ENCODE peak calls at places on chromosomes 13 and 19, in seven cellular contexts. H is CD8-positive, alpha-beta T cell; V is RWPE2; E is fibroblast of lung; W is AG04450; I is heart right ventricle; R is adrenal gland. K is an unnamed sample.

GRCh38 chr13:69579351-69579750 is 528.3 kb upstream of the ATXN8OS start:
- DNase-seq in W (no peak), I (no peak), H (no peak), R (no peak), V (no peak), E (no peak), K (peak; percentile 5)

GRCh38 chr13:32581177-32581786 is 5.0 kb upstream of the PDS5B start:
- DNase-seq in V (no peak), R (no peak), W (no peak), E (peak; percentile 11), H (no peak), I (no peak), K (peak; percentile 40)

GRCh38 chr19:9865732-9866627 is 30.9 kb downstream of the PIN1 start:
- DNase-seq in V (no peak), H (peak; percentile 39), W (no peak), I (no peak), R (no peak), E (no peak), K (no peak)

GRCh38 chr13:87777395-87777794 is 106.2 kb downstream of the SLITRK5 start:
- DNase-seq in R (no peak), I (no peak), V (no peak), E (peak; percentile 1), W (no peak), H (no peak), K (peak; percentile 34)

GRCh38 chr13:34107814-34108213 is 289.9 kb downstream of the RFC3 start:
- DNase-seq in I (no peak), E (peak; percentile 47), V (no peak), H (no peak), W (no peak), R (no peak), K (peak; percentile 12)

GRCh38 chr19:51821921-51822716 is 27.2 kb downstream of the FPR3 start:
- DNase-seq in E (no peak), R (no peak), I (no peak), H (no peak), W (no peak), V (no peak), K (no peak)

GRCh38 chr19:51124729-51125128 is at the start of gene SIGLEC9:
- DNase-seq in W (no peak), H (no peak), R (peak; percentile 77), I (peak; percentile 61), E (no peak), V (no peak), K (no peak)

GRCh38 chr13:103081435-103081834 is 15.2 kb upstream of the SLC10A2 start:
- DNase-seq in R (no peak), I (no peak), V (no peak), E (no peak), H (no peak), W (no peak), K (no peak)

GRCh38 chr13:79936368-79937136 is 404.4 kb downstream of the SPRY2 start:
- DNase-seq in H (no peak), R (no peak), W (peak; percentile 97), E (peak; percentile 100), V (peak; percentile 58), I (no peak), K (peak; percentile 100)

GRCh38 chr13:59834801-59835200 is 328.9 kb downstream of the DIAPH3 start:
- DNase-seq in H (no peak), W (no peak), R (no peak), V (no peak), E (peak; percentile 90), I (no peak), K (peak; percentile 71)

GRCh38 chr13:62482351-62482750 is 1066.7 kb upstream of the PCDH20 start:
- DNase-seq in V (no peak), W (no peak), I (no peak), H (no peak), E (peak; percentile 18), R (no peak), K (peak; percentile 7)

DNA sequence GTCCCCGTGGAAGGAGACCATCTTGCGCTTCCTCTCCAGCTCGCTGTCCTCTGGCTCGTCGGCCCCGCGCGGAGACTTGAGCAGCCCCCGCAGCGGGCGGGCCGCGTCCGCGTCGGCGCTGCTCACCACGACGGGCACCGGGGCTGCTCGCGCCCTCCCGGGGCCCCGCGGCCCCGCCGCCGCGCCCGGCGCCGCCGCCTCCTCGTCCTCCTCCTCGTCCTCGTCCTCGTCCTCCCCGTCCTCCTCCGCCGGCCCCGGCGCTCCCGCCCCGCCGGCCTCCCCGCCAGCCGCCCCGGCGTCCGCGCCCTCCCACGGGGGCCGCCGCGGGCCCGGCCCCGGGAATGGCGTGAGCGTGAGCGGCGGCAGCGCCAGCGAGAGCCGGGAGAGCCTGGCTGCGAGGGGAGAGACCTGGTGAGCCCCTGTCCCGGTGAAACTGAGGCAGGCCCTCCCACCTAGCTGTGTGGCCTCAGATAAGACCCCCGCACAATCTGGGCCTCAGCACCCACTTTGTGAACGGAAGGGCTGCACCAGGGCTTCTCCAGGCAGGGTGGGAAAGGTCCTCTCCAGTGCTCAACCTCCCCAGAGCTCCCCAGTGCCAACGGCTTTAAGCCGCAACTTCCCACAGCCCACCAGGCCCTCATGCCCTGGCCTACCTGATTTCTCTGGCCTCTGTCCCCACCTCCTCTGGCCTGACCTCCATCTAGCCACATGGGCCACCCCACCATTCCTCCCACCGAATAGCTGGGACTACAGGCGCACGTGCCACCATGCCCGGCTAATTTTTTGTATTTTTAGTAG is 17.7 kb downstream of the LMTK3 start:
- DNase-seq in H (no peak), V (no peak), R (no peak), I (no peak), W (no peak), E (no peak), K (no peak)
- H3K4me3 ChIP-seq in H (peak overlapping the region; percentile 58), V (peak overlapping the region; percentile 61), R (peak overlapping the region; percentile 40), I (peak overlapping the region; percentile 57), W (peak overlapping the region; percentile 69), E (peak overlapping the region; percentile 54), K (peak overlapping the region; percentile 54)

GRCh38 chr13:36453518-36453917 is 21.2 kb downstream of the CCNA1 start:
- DNase-seq in V (no peak), I (no peak), E (peak; percentile 20), R (no peak), W (no peak), H (no peak), K (peak; percentile 32)
- TF ChIP-seq CTCF in V (peak; percentile 40), I (peak; percentile 53), E (peak; percentile 11), R (peak; percentile 8), W (peak; percentile 19), H (no peak), K (peak; percentile 47)

DNA sequence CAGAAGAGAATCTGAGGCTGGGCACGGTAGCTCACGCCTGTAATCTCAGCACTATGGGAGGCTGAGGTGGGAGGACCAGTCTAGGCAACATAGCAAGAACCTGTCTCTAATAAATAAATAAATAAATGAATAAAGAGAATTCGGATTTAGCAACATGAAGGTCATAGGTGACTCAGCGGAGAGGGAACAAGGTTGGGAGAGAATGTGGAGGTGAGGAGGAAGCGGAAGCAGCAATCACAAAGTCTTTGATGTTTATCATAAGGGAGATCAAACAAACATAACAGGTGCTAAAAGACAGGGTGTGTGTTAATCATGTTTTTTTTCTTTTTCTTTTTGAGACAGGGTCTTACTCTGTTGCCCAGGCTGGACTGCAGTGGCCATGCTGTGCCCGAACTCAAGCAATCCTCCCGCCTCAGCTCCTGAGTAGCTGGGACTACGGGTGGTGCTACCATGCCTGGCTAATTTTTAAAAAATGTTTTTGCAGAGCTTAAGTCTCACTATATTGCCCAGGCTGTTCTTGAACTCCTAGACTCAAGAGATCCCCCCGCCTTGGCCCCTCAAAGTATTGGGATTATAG is 16.3 kb downstream of the PBX4 start:
- DNase-seq in I (no peak), R (no peak), H (no peak), V (no peak), E (no peak), W (no peak), K (no peak)
- H3K4me3 ChIP-seq in I (no peak overlapping the region), R (no peak overlapping the region), H (no peak overlapping the region), V (no peak overlapping the region), E (no peak overlapping the region), W (no peak overlapping the region), K (no peak overlapping the region)

GRCh38 chr13:24921003-24921402 is 157.0 kb downstream of the RNF17 start:
- DNase-seq in W (no peak), H (no peak), V (no peak), I (no peak), R (no peak), E (no peak), K (no peak)

GRCh38 chr13:24923305-24923640 is 159.3 kb downstream of the RNF17 start:
- DNase-seq in I (no peak), E (peak; percentile 88), V (no peak), W (peak; percentile 47), R (peak; percentile 16), H (no peak), K (peak; percentile 88)

GRCh38 chr13:24921881-24922280 is 157.9 kb downstream of the RNF17 start:
- DNase-seq in W (no peak), R (no peak), V (no peak), I (no peak), E (no peak), H (no peak), K (no peak)

GRCh38 chr13:24925318-24926231 is 161.6 kb downstream of the RNF17 start:
- DNase-seq in H (no peak), E (no peak), I (no peak), V (no peak), R (no peak), W (no peak), K (no peak)

DNA sequence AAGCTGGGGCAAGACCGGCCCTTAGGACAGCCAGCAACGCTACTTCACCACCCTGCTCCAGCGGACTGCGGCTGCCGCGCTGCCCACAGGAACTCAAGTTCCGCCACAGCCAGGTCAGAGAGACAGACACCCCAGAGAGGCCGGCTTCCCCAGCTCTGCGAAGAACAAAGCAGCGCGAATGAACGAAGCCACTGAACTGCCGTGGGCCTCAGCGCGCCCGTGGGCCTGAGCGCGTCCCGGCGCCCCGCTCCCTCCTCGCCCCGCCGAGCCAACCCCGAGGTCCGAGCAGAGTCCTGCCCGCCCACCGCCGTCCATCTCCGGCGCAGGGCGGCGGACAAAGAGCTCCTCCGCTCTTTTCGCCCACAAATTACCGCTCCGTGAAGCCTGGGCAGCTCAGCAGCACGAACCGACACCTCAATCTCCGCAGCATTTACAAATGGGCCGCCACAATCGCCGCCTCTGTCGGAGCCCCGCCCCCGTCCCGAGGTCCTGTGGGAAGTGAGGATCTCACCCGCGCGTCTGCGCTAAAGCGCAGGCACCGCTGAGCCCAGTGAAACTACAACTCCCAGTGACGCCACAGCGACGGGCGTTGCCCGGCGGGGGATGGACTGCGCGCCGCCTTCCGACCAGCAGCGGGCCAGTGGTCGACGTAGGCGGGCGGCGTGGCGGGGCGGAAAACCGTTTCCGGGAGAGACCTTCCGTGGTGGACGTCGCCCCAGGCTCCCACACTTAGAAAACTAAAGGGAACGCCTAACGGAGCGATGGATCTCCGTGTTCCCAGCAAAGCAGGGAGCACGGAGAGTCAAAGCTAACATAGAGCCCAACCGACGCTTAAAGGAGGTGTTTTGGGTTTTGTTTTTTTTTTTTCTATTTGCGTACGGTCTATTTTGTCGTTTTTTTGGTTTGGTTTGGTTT is 158.7 kb downstream of the RNF17 start:
- DNase-seq in E (peak; percentile 98), R (peak; percentile 98), I (peak; percentile 98), H (peak; percentile 90), V (peak; percentile 94), W (peak; percentile 93), K (peak; percentile 99)
- TF ChIP-seq CTCF in E (no peak), R (no peak), I (no peak), H (no peak), V (no peak), W (no peak), K (no peak)

DNA sequence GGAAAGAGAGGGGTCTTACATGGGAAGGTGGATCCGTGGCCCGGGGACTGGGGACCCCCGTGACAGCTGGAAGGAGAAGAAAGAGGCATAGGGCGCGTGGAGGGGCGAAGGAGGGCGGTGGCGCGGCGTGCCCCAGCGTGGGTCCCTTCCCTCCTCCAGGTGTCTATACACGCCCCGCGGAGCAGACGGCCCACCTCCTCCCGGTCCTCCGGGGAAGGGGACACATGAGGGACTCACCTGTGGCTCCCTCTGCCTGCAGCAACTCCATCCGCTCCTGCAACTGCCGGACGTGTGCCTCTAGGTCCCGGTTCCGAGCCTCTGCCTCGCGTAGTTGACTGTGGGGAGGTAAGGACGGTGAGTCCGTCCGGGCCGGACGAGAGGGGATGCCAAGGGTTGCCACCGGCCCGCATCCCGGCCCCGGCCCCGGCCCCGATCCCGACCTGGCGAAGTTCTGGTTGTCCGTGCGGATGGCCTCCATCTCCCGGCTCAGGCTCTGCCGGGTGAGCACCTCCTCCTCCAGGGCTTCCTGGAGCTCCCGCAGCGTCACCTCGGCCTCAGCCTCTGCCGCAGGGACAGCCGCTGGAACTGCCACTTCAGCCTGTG is 2.4 kb upstream of the SIX5 start:
- DNase-seq in V (no peak), I (peak; percentile 31), H (no peak), W (no peak), R (peak; percentile 51), E (no peak), K (no peak)
- H3K4me3 ChIP-seq in V (no peak overlapping the region), I (no peak overlapping the region), H (no peak overlapping the region), W (peak overlapping the region; percentile 37), R (no peak overlapping the region), E (no peak overlapping the region), K (no peak overlapping the region)

K was measured in astrocyte of the spinal cord.